ENCODE peak calls at places on chromosomes 4 and X, in four cellular contexts. E, D, S and J are unnamed samples.

GRCh38 chr4:173517781-173518371 is 12.2 kb downstream of the HAND2 start:
- DNase-seq in S (no peak), E (no peak), D (no peak), J (peak)

GRCh38 chrX:136450050-136450830 is 37.5 kb upstream of the BRS3 start:
- DNase-seq in E (no peak), S (no peak), D (no peak), J (no peak)

GRCh38 chrX:109927663-109928273 is 75.1 kb upstream of the TMEM164 start:
- DNase-seq in S (no peak), E (no peak), D (no peak), J (no peak)

GRCh38 chrX:153772608-153773217 is 8.1 kb upstream of the SRPK3 start:
- DNase-seq in E (no peak), D (no peak), S (no peak), J (no peak)

GRCh38 chrX:24019448-24019847 is 7.5 kb downstream of the KLHL15 start:
- DNase-seq in D (no peak), E (no peak), S (no peak), J (no peak)

GRCh38 chrX:70171636-70172035 is 5.6 kb upstream of the DGAT2L6 start:
- DNase-seq in D (no peak), S (no peak), E (no peak), J (peak)

GRCh38 chr4:113358784-113359183 is 309.3 kb downstream of the ANK2 start:
- DNase-seq in D (no peak), E (no peak), S (no peak), J (peak)

GRCh38 chr4:94564252-94564651 is 112.5 kb downstream of the PDLIM5 start:
- DNase-seq in E (no peak), D (no peak), S (no peak), J (no peak)

GRCh38 chr4:70709551-70710080 is 12.1 kb upstream of the RUFY3 start:
- DNase-seq in D (no peak), E (no peak), S (no peak), J (no peak)

GRCh38 chr4:74056858-74057562 is 18.5 kb upstream of the CXCL3 start:
- DNase-seq in E (no peak), D (no peak), S (peak), J (no peak)

GRCh38 chr4:148116264-148116663 is 325.9 kb downstream of the NR3C2 start:
- DNase-seq in S (no peak), E (peak), D (no peak), J (no peak)

GRCh38 chr4:53654300-53654758 is 63.0 kb upstream of the LNX1 start:
- DNase-seq in E (no peak), S (no peak), D (no peak), J (no peak)

GRCh38 chrX:10175317-10175871 is 18.6 kb downstream of the CLCN4 start:
- DNase-seq in S (no peak), E (no peak), D (no peak), J (no peak)

GRCh38 chrX:87636533-87636932 is 118.9 kb downstream of the KLHL4 start:
- DNase-seq in S (no peak), E (no peak), D (no peak), J (no peak)

GRCh38 chrX:132227383-132228112 is 8.3 kb upstream of the RAP2C start:
- DNase-seq in S (no peak), D (no peak), E (no peak), J (no peak)

GRCh38 chr4:29972121-29972520 is 748.0 kb upstream of the PCDH7 start:
- DNase-seq in D (no peak), S (no peak), E (no peak), J (no peak)

GRCh38 chr4:37188100-37188499 is 56.4 kb upstream of the NWD2 start:
- DNase-seq in D (no peak), E (no peak), S (no peak), J (peak)

GRCh38 chr4:163988921-163989320 is 494.4 kb downstream of the TMA16 start:
- DNase-seq in S (no peak), E (no peak), D (no peak), J (peak)

GRCh38 chrX:20217279-20217678 is 49.4 kb downstream of the RPS6KA3 start:
- DNase-seq in S (peak), E (no peak), D (no peak), J (no peak)

GRCh38 chr4:146255874-146256273 is 41.5 kb downstream of the REELD1 start:
- DNase-seq in S (no peak), D (no peak), E (no peak), J (peak)

GRCh38 chr4:105059337-105059736 is 87.3 kb upstream of the TET2 start:
- DNase-seq in D (no peak), S (no peak), E (no peak), J (no peak)

GRCh38 chr4:176272799-176273198 is 3.8 kb upstream of the ASB5 start:
- DNase-seq in D (no peak), S (no peak), E (no peak), J (peak)

GRCh38 chr4:20839957-20840356 is 139.7 kb downstream of the PACRGL start:
- DNase-seq in E (no peak), D (no peak), S (no peak), J (peak)

GRCh38 chr4:128606173-128606572 is 203.3 kb upstream of the JADE1 start:
- DNase-seq in E (no peak), D (no peak), S (no peak), J (no peak)

GRCh38 chr4:115851918-115852766 is 738.7 kb upstream of the NDST4 start:
- DNase-seq in E (no peak), D (no peak), S (no peak), J (peak)

GRCh38 chrX:153477039-153477438 is 6.7 kb upstream of the HAUS7 start:
- DNase-seq in E (no peak), D (no peak), S (no peak), J (peak)

GRCh38 chr4:38028556-38028955 is 68.4 kb downstream of the PTTG2 start:
- DNase-seq in D (no peak), E (no peak), S (no peak), J (no peak)

GRCh38 chr4:83962492-83962891 is 426.6 kb downstream of the GPAT3 start:
- DNase-seq in D (no peak), E (no peak), S (no peak), J (no peak)

GRCh38 chr4:80070880-80071620 is 2.0 kb downstream of the ANTXR2 start:
- DNase-seq in D (no peak), E (no peak), S (no peak), J (no peak)

GRCh38 chrX:54452920-54453319 is 12.7 kb downstream of the TSR2 start:
- DNase-seq in S (peak), E (no peak), D (no peak), J (peak)

GRCh38 chr4:139568206-139568969 is 12.4 kb upstream of the SETD7 start:
- DNase-seq in D (no peak), E (peak), S (no peak), J (peak)

GRCh38 chr4:119521306-119521705 is 107.3 kb downstream of the PDE5A start:
- DNase-seq in S (no peak), E (no peak), D (no peak), J (no peak)

GRCh38 chrX:95063554-95063953 is 1389.5 kb downstream of the FAM133A start:
- DNase-seq in E (no peak), D (no peak), S (no peak), J (no peak)

GRCh38 chr4:7653510-7654414 is 219.0 kb upstream of the PSAPL1 start:
- DNase-seq in D (no peak), E (no peak), S (no peak), J (peak)

GRCh38 chrX:154478728-154479622 is at the start of gene LAGE3:
- DNase-seq in D (peak), S (peak), E (peak), J (peak)

GRCh38 chr4:83771113-83771705 is 235.3 kb downstream of the GPAT3 start:
- DNase-seq in D (no peak), S (peak), E (peak), J (peak)

GRCh38 chrX:30791296-30792278 is 97.5 kb downstream of the TAB3 start:
- DNase-seq in D (no peak), S (no peak), E (no peak), J (no peak)

GRCh38 chrX:47644557-47645091 is 5.7 kb downstream of the ELK1 start:
- DNase-seq in D (no peak), S (peak), E (no peak), J (peak)